ENCODE peak calls at places on chromosomes 12 and 14, in six cellular contexts. One of them, this sample, is unnamed.

GRCh38 chr12:111687255-111687654 is 1.4 kb downstream of the ACAD10 start:
- DNase-seq in MM.1S: peak; percentile 46
- DNase-seq in CD8-positive, alpha-beta T cell: no peak
- DNase-seq in right atrium auricular region: no peak
- DNase-seq in left ventricle myocardium inferior: no peak
- DNase-seq in fibroblast of lung: no peak
- DNase-seq in this sample: no peak

GRCh38 chr12:95998611-95999300 is 2.6 kb upstream of the HAL start:
- DNase-seq in left ventricle myocardium inferior: no peak
- DNase-seq in fibroblast of lung: peak; percentile 41
- DNase-seq in CD8-positive, alpha-beta T cell: peak; percentile 46
- DNase-seq in right atrium auricular region: no peak
- DNase-seq in MM.1S: peak; percentile 86
- DNase-seq in this sample: no peak

GRCh38 chr12:53101266-53101665 is 2.0 kb upstream of the SOAT2 start:
- DNase-seq in MM.1S: no peak
- DNase-seq in right atrium auricular region: no peak
- DNase-seq in left ventricle myocardium inferior: no peak
- DNase-seq in fibroblast of lung: no peak
- DNase-seq in CD8-positive, alpha-beta T cell: no peak
- DNase-seq in this sample: no peak

GRCh38 chr12:8948711-8949524 is 527 bp downstream of the M6PR start:
- DNase-seq in fibroblast of lung: peak; percentile 23
- DNase-seq in left ventricle myocardium inferior: no peak
- DNase-seq in CD8-positive, alpha-beta T cell: no peak
- DNase-seq in right atrium auricular region: no peak
- DNase-seq in MM.1S: peak; percentile 27
- DNase-seq in this sample: no peak

GRCh38 chr14:106080922-106081321 is 554.5 kb downstream of the TMEM121 start:
- DNase-seq in left ventricle myocardium inferior: no peak
- DNase-seq in CD8-positive, alpha-beta T cell: no peak
- DNase-seq in MM.1S: no peak
- DNase-seq in right atrium auricular region: no peak
- DNase-seq in fibroblast of lung: no peak
- DNase-seq in this sample: no peak

GRCh38 chr12:120962487-120963054 is 15.8 kb upstream of the HNF1A start:
- DNase-seq in MM.1S: no peak
- DNase-seq in CD8-positive, alpha-beta T cell: no peak
- DNase-seq in fibroblast of lung: no peak
- DNase-seq in right atrium auricular region: no peak
- DNase-seq in left ventricle myocardium inferior: no peak
- DNase-seq in this sample: no peak

GRCh38 chr14:77026166-77026929 is 2.2 kb downstream of the IRF2BPL start:
- DNase-seq in left ventricle myocardium inferior: peak; percentile 49
- DNase-seq in CD8-positive, alpha-beta T cell: no peak
- DNase-seq in right atrium auricular region: no peak
- DNase-seq in MM.1S: no peak
- DNase-seq in fibroblast of lung: peak; percentile 50
- DNase-seq in this sample: peak; percentile 74

GRCh38 chr14:94953541-94954260 is 183.8 kb upstream of the GSC start:
- DNase-seq in MM.1S: no peak
- DNase-seq in fibroblast of lung: no peak
- DNase-seq in right atrium auricular region: no peak
- DNase-seq in left ventricle myocardium inferior: no peak
- DNase-seq in CD8-positive, alpha-beta T cell: no peak
- DNase-seq in this sample: no peak

GRCh38 chr14:35855886-35856481 is 29.8 kb downstream of the BRMS1L start:
- DNase-seq in right atrium auricular region: no peak
- DNase-seq in left ventricle myocardium inferior: no peak
- DNase-seq in fibroblast of lung: peak; percentile 53
- DNase-seq in CD8-positive, alpha-beta T cell: no peak
- DNase-seq in MM.1S: peak; percentile 82
- DNase-seq in this sample: no peak

GRCh38 chr12:45388545-45388944 is 172.7 kb downstream of the ANO6 start:
- DNase-seq in right atrium auricular region: no peak
- DNase-seq in fibroblast of lung: peak; percentile 50
- DNase-seq in left ventricle myocardium inferior: no peak
- DNase-seq in CD8-positive, alpha-beta T cell: no peak
- DNase-seq in MM.1S: no peak
- DNase-seq in this sample: no peak

GRCh38 chr14:105531088-105531957 is 4.9 kb downstream of the TMEM121 start:
- DNase-seq in left ventricle myocardium inferior: no peak
- DNase-seq in MM.1S: no peak
- DNase-seq in right atrium auricular region: no peak
- DNase-seq in CD8-positive, alpha-beta T cell: no peak
- DNase-seq in fibroblast of lung: no peak
- DNase-seq in this sample: no peak

GRCh38 chr14:95353007-95353406 is 33.3 kb upstream of the CLMN start:
- DNase-seq in MM.1S: no peak
- DNase-seq in fibroblast of lung: no peak
- DNase-seq in left ventricle myocardium inferior: no peak
- DNase-seq in CD8-positive, alpha-beta T cell: no peak
- DNase-seq in right atrium auricular region: no peak
- DNase-seq in this sample: no peak

GRCh38 chr14:101518611-101519048 is 42.7 kb upstream of the DIO3 start:
- DNase-seq in fibroblast of lung: no peak
- DNase-seq in right atrium auricular region: peak; percentile 86
- DNase-seq in left ventricle myocardium inferior: no peak
- DNase-seq in MM.1S: no peak
- DNase-seq in CD8-positive, alpha-beta T cell: no peak
- DNase-seq in this sample: peak; percentile 72

GRCh38 chr12:66555113-66555512 is 123.8 kb downstream of the GRIP1 start:
- DNase-seq in right atrium auricular region: no peak
- DNase-seq in left ventricle myocardium inferior: no peak
- DNase-seq in CD8-positive, alpha-beta T cell: no peak
- DNase-seq in fibroblast of lung: peak; percentile 6
- DNase-seq in MM.1S: no peak
- DNase-seq in this sample: no peak
- TF ChIP-seq CTCF in right atrium auricular region: no peak
- TF ChIP-seq CTCF in left ventricle myocardium inferior: no peak
- TF ChIP-seq CTCF in CD8-positive, alpha-beta T cell: no peak
- TF ChIP-seq CTCF in fibroblast of lung: no peak
- TF ChIP-seq CTCF in MM.1S: no peak
- TF ChIP-seq CTCF in this sample: no peak

DNA sequence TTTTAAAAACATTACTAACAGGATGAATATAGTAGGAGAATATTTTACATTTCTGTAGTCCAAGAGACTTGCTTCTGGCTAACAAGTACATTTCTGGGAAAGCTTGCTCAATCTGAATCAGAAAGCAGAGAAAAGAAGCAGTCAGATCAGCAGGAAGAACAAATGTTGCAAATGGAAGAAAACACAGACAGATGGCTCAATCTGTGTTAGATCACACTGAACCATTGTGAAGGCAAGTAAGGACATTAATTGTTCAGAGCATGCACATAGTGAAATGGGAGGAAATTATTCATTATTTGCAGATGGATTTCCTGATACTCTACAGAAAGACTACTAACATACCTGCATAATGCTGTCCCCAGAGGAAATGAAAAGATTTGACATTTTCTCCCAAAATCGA is 65.2 kb upstream of the CNOT2 start:
- DNase-seq in MM.1S: no peak
- DNase-seq in right atrium auricular region: no peak
- DNase-seq in CD8-positive, alpha-beta T cell: no peak
- DNase-seq in fibroblast of lung: no peak
- DNase-seq in left ventricle myocardium inferior: no peak
- DNase-seq in this sample: no peak
- H3K27ac ChIP-seq in MM.1S: no peak overlapping the region
- H3K27ac ChIP-seq in right atrium auricular region: peak overlapping the region; percentile 3
- H3K27ac ChIP-seq in CD8-positive, alpha-beta T cell: no peak overlapping the region
- H3K27ac ChIP-seq in fibroblast of lung: no peak overlapping the region
- H3K27ac ChIP-seq in left ventricle myocardium inferior: peak overlapping the region; percentile 53
- H3K27ac ChIP-seq in this sample: no peak overlapping the region

GRCh38 chr12:22935501-22935900 is 310.5 kb downstream of the ETNK1 start:
- DNase-seq in CD8-positive, alpha-beta T cell: no peak
- DNase-seq in MM.1S: no peak
- DNase-seq in right atrium auricular region: no peak
- DNase-seq in fibroblast of lung: no peak
- DNase-seq in left ventricle myocardium inferior: no peak
- DNase-seq in this sample: no peak

GRCh38 chr12:22938323-22938722 is 313.4 kb downstream of the ETNK1 start:
- DNase-seq in CD8-positive, alpha-beta T cell: no peak
- DNase-seq in MM.1S: peak; percentile 16
- DNase-seq in left ventricle myocardium inferior: no peak
- DNase-seq in fibroblast of lung: no peak
- DNase-seq in right atrium auricular region: no peak
- DNase-seq in this sample: no peak

DNA sequence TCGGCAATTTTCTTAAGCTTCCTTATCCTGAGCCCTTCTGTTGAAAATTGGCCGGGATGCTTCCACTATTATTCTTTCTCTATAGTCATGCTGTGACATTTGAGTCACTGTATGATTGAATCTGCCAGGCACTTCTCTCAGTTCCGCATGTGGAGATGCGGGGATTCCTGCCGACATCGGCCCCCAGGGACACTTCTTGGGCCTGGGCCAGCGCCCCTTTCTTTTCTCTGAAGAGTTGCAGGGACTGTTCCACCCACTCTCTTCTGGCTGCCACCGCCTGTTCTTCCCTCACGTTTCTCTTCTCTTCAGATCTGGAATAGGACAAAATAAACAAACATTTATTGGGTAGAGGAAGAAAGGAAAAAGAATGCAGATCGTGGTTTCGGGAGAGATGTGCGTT is 310.1 kb downstream of the ETNK1 start:
- DNase-seq in fibroblast of lung: no peak
- DNase-seq in right atrium auricular region: no peak
- DNase-seq in left ventricle myocardium inferior: peak; percentile 21
- DNase-seq in CD8-positive, alpha-beta T cell: no peak
- DNase-seq in MM.1S: no peak
- DNase-seq in this sample: no peak
- TF ChIP-seq CTCF in fibroblast of lung: no peak
- TF ChIP-seq CTCF in right atrium auricular region: no peak
- TF ChIP-seq CTCF in left ventricle myocardium inferior: no peak
- TF ChIP-seq CTCF in CD8-positive, alpha-beta T cell: no peak
- TF ChIP-seq CTCF in MM.1S: no peak
- TF ChIP-seq CTCF in this sample: no peak

GRCh38 chr12:56373515-56373914 is 10.9 kb upstream of the APOF start:
- DNase-seq in left ventricle myocardium inferior: no peak
- DNase-seq in CD8-positive, alpha-beta T cell: no peak
- DNase-seq in fibroblast of lung: no peak
- DNase-seq in right atrium auricular region: no peak
- DNase-seq in MM.1S: no peak
- DNase-seq in this sample: no peak

GRCh38 chr12:56374726-56375597 is 12.3 kb upstream of the APOF start:
- DNase-seq in fibroblast of lung: no peak
- DNase-seq in CD8-positive, alpha-beta T cell: no peak
- DNase-seq in left ventricle myocardium inferior: no peak
- DNase-seq in MM.1S: no peak
- DNase-seq in right atrium auricular region: peak; percentile 34
- DNase-seq in this sample: no peak

GRCh38 chr12:56377310-56377988 is 14.8 kb upstream of the APOF start:
- DNase-seq in left ventricle myocardium inferior: no peak
- DNase-seq in right atrium auricular region: no peak
- DNase-seq in fibroblast of lung: no peak
- DNase-seq in CD8-positive, alpha-beta T cell: no peak
- DNase-seq in MM.1S: no peak
- DNase-seq in this sample: no peak

GRCh38 chr12:56375598-56376434 is 13.2 kb upstream of the APOF start:
- DNase-seq in right atrium auricular region: peak; percentile 50
- DNase-seq in fibroblast of lung: no peak
- DNase-seq in left ventricle myocardium inferior: no peak
- DNase-seq in CD8-positive, alpha-beta T cell: no peak
- DNase-seq in MM.1S: peak; percentile 14
- DNase-seq in this sample: no peak

DNA sequence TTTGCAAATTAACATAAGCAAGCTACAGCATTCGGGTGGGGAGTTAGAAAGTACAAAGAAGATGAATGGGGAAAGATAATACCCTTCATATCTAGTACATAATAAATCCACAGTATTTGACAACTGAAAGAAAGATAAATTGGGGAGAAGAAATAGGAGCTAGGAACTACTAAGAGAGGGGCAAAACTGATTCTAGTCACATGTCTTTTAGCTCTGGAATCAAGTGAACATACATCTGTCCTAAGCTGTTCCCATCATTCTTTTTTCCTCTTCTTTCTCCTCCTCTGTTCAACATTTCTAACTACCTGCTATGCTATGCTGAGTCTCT is 15.3 kb upstream of the APOF start:
- DNase-seq in right atrium auricular region: no peak
- DNase-seq in fibroblast of lung: no peak
- DNase-seq in CD8-positive, alpha-beta T cell: no peak
- DNase-seq in MM.1S: no peak
- DNase-seq in left ventricle myocardium inferior: no peak
- DNase-seq in this sample: no peak
- H3K27ac ChIP-seq in right atrium auricular region: no peak overlapping the region
- H3K27ac ChIP-seq in fibroblast of lung: no peak overlapping the region
- H3K27ac ChIP-seq in CD8-positive, alpha-beta T cell: no peak overlapping the region
- H3K27ac ChIP-seq in MM.1S: no peak overlapping the region
- H3K27ac ChIP-seq in left ventricle myocardium inferior: no peak overlapping the region
- H3K27ac ChIP-seq in this sample: no peak overlapping the region

This sample was measured in pancreas.